ENCODE peak calls at places on chromosomes 3 and 15, in eight cellular contexts. One of them, this sample, is unnamed.

GRCh38 chr3:55000946-55001345 is 73.1 kb upstream of the LRTM1 start:
- DNase-seq in dorsolateral prefrontal cortex: no peak
- DNase-seq in heart right ventricle: no peak
- DNase-seq in psoas muscle: no peak
- DNase-seq in transverse colon: no peak
- DNase-seq in epithelial cell of prostate: no peak
- DNase-seq in fibroblast of lung: peak; percentile 34
- DNase-seq in cardiac muscle cell: no peak
- DNase-seq in this sample: no peak

GRCh38 chr3:197350446-197350845 is 52.0 kb upstream of the DLG1 start:
- DNase-seq in fibroblast of lung: no peak
- DNase-seq in heart right ventricle: no peak
- DNase-seq in dorsolateral prefrontal cortex: no peak
- DNase-seq in epithelial cell of prostate: no peak
- DNase-seq in transverse colon: no peak
- DNase-seq in psoas muscle: no peak
- DNase-seq in cardiac muscle cell: no peak
- DNase-seq in this sample: no peak

GRCh38 chr3:124362418-124362817 is 367.8 kb upstream of the UMPS start:
- DNase-seq in cardiac muscle cell: no peak
- DNase-seq in dorsolateral prefrontal cortex: no peak
- DNase-seq in epithelial cell of prostate: no peak
- DNase-seq in psoas muscle: no peak
- DNase-seq in heart right ventricle: no peak
- DNase-seq in fibroblast of lung: no peak
- DNase-seq in transverse colon: no peak
- DNase-seq in this sample: no peak

GRCh38 chr3:197494366-197495058 is 61.3 kb downstream of the BDH1 start:
- DNase-seq in epithelial cell of prostate: peak; percentile 64
- DNase-seq in psoas muscle: no peak
- DNase-seq in transverse colon: peak; percentile 75
- DNase-seq in fibroblast of lung: peak; percentile 75
- DNase-seq in heart right ventricle: peak; percentile 35
- DNase-seq in dorsolateral prefrontal cortex: no peak
- DNase-seq in cardiac muscle cell: no peak
- DNase-seq in this sample: no peak

GRCh38 chr3:56818156-56818985 is 16.6 kb upstream of the ARHGEF3 start:
- DNase-seq in transverse colon: no peak
- DNase-seq in fibroblast of lung: no peak
- DNase-seq in heart right ventricle: no peak
- DNase-seq in cardiac muscle cell: no peak
- DNase-seq in epithelial cell of prostate: no peak
- DNase-seq in psoas muscle: no peak
- DNase-seq in dorsolateral prefrontal cortex: no peak
- DNase-seq in this sample: no peak

GRCh38 chr3:44995142-44995770 is 19.2 kb downstream of the EXOSC7 start:
- DNase-seq in epithelial cell of prostate: no peak
- DNase-seq in psoas muscle: no peak
- DNase-seq in cardiac muscle cell: peak; percentile 77
- DNase-seq in heart right ventricle: no peak
- DNase-seq in fibroblast of lung: peak; percentile 49
- DNase-seq in dorsolateral prefrontal cortex: no peak
- DNase-seq in transverse colon: no peak
- DNase-seq in this sample: no peak

GRCh38 chr3:188486126-188486525 is 332.2 kb downstream of the LPP start:
- DNase-seq in heart right ventricle: no peak
- DNase-seq in fibroblast of lung: peak; percentile 78
- DNase-seq in cardiac muscle cell: peak; percentile 5
- DNase-seq in psoas muscle: no peak
- DNase-seq in transverse colon: no peak
- DNase-seq in dorsolateral prefrontal cortex: no peak
- DNase-seq in epithelial cell of prostate: no peak
- DNase-seq in this sample: no peak

GRCh38 chr3:24607281-24607680 is 112.6 kb upstream of the THRB start:
- DNase-seq in dorsolateral prefrontal cortex: no peak
- DNase-seq in psoas muscle: no peak
- DNase-seq in epithelial cell of prostate: no peak
- DNase-seq in heart right ventricle: no peak
- DNase-seq in fibroblast of lung: no peak
- DNase-seq in transverse colon: no peak
- DNase-seq in cardiac muscle cell: no peak
- DNase-seq in this sample: no peak

GRCh38 chr3:182983811-182984210 is 3.5 kb upstream of the DCUN1D1 start:
- DNase-seq in fibroblast of lung: no peak
- DNase-seq in transverse colon: no peak
- DNase-seq in dorsolateral prefrontal cortex: no peak
- DNase-seq in cardiac muscle cell: peak; percentile 61
- DNase-seq in epithelial cell of prostate: no peak
- DNase-seq in psoas muscle: no peak
- DNase-seq in heart right ventricle: no peak
- DNase-seq in this sample: no peak

GRCh38 chr15:92527197-92527596 is 128.4 kb downstream of the FAM174B start:
- DNase-seq in epithelial cell of prostate: no peak
- DNase-seq in transverse colon: peak; percentile 9
- DNase-seq in psoas muscle: no peak
- DNase-seq in cardiac muscle cell: peak; percentile 22
- DNase-seq in dorsolateral prefrontal cortex: no peak
- DNase-seq in heart right ventricle: peak; percentile 17
- DNase-seq in fibroblast of lung: no peak
- DNase-seq in this sample: no peak
- H3K27ac ChIP-seq in epithelial cell of prostate: no peak overlapping the region
- H3K27ac ChIP-seq in transverse colon: no peak overlapping the region
- H3K27ac ChIP-seq in psoas muscle: no peak overlapping the region
- H3K27ac ChIP-seq in cardiac muscle cell: no peak overlapping the region
- H3K27ac ChIP-seq in dorsolateral prefrontal cortex: no peak overlapping the region
- H3K27ac ChIP-seq in heart right ventricle: no peak overlapping the region
- H3K27ac ChIP-seq in fibroblast of lung: no peak overlapping the region
- H3K27ac ChIP-seq in this sample: no peak overlapping the region

GRCh38 chr3:148829926-148830325 is 2.3 kb downstream of the CPB1 start:
- DNase-seq in transverse colon: no peak
- DNase-seq in epithelial cell of prostate: no peak
- DNase-seq in dorsolateral prefrontal cortex: no peak
- DNase-seq in fibroblast of lung: no peak
- DNase-seq in cardiac muscle cell: no peak
- DNase-seq in psoas muscle: no peak
- DNase-seq in heart right ventricle: no peak
- DNase-seq in this sample: no peak

GRCh38 chr3:148833223-148833622 is 5.6 kb downstream of the CPB1 start:
- DNase-seq in fibroblast of lung: peak; percentile 2
- DNase-seq in psoas muscle: no peak
- DNase-seq in cardiac muscle cell: no peak
- DNase-seq in transverse colon: no peak
- DNase-seq in epithelial cell of prostate: no peak
- DNase-seq in heart right ventricle: no peak
- DNase-seq in dorsolateral prefrontal cortex: no peak
- DNase-seq in this sample: no peak

DNA sequence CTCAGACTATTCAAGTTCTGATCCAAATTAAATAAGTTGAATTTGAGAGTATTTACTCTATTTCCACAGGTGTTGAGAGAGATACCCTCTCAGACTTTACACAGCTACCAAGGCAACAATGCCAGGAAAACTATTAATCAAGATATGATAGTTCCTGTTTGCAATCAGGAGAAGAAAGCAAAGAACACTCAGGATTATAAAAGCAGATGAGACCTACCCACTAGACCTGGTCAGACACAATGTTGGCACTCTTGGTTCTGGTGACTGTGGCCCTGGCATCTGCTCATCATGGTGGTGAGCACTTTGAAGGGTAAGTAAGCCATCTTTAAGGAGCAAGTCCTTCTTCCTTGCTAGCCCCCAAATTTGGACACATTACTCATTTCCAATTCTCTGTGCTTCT is at the start of gene CPB1:
- DNase-seq in psoas muscle: no peak
- DNase-seq in epithelial cell of prostate: no peak
- DNase-seq in fibroblast of lung: no peak
- DNase-seq in cardiac muscle cell: no peak
- DNase-seq in dorsolateral prefrontal cortex: no peak
- DNase-seq in transverse colon: no peak
- DNase-seq in heart right ventricle: no peak
- DNase-seq in this sample: no peak
- H3K27ac ChIP-seq in psoas muscle: no peak within 1 kb of the TSS
- H3K27ac ChIP-seq in epithelial cell of prostate: no peak within 1 kb of the TSS
- H3K27ac ChIP-seq in fibroblast of lung: no peak within 1 kb of the TSS
- H3K27ac ChIP-seq in cardiac muscle cell: no peak within 1 kb of the TSS
- H3K27ac ChIP-seq in dorsolateral prefrontal cortex: no peak within 1 kb of the TSS
- H3K27ac ChIP-seq in transverse colon: no peak within 1 kb of the TSS
- H3K27ac ChIP-seq in heart right ventricle: no peak within 1 kb of the TSS
- H3K27ac ChIP-seq in this sample: no peak within 1 kb of the TSS

GRCh38 chr15:98896002-98896721 is 111.4 kb downstream of the PGPEP1L start:
- DNase-seq in dorsolateral prefrontal cortex: no peak
- DNase-seq in epithelial cell of prostate: no peak
- DNase-seq in psoas muscle: no peak
- DNase-seq in fibroblast of lung: peak; percentile 92
- DNase-seq in cardiac muscle cell: peak; percentile 71
- DNase-seq in heart right ventricle: no peak
- DNase-seq in transverse colon: no peak
- DNase-seq in this sample: no peak
- H3K27ac ChIP-seq in dorsolateral prefrontal cortex: peak overlapping the region; percentile 14
- H3K27ac ChIP-seq in epithelial cell of prostate: peak overlapping the region; percentile 94
- H3K27ac ChIP-seq in psoas muscle: no peak overlapping the region
- H3K27ac ChIP-seq in fibroblast of lung: peak overlapping the region; percentile 94
- H3K27ac ChIP-seq in cardiac muscle cell: no peak overlapping the region
- H3K27ac ChIP-seq in heart right ventricle: peak overlapping the region; percentile 35
- H3K27ac ChIP-seq in transverse colon: peak overlapping the region; percentile 68
- H3K27ac ChIP-seq in this sample: no peak overlapping the region

GRCh38 chr3:28013864-28014473 is 227.4 kb upstream of the CMC1 start:
- DNase-seq in dorsolateral prefrontal cortex: no peak
- DNase-seq in fibroblast of lung: no peak
- DNase-seq in psoas muscle: no peak
- DNase-seq in transverse colon: no peak
- DNase-seq in heart right ventricle: no peak
- DNase-seq in epithelial cell of prostate: no peak
- DNase-seq in cardiac muscle cell: no peak
- DNase-seq in this sample: no peak

GRCh38 chr3:28012830-28013229 is 228.6 kb upstream of the CMC1 start:
- DNase-seq in psoas muscle: no peak
- DNase-seq in dorsolateral prefrontal cortex: no peak
- DNase-seq in fibroblast of lung: no peak
- DNase-seq in cardiac muscle cell: peak; percentile 11
- DNase-seq in transverse colon: no peak
- DNase-seq in epithelial cell of prostate: no peak
- DNase-seq in heart right ventricle: no peak
- DNase-seq in this sample: no peak

DNA sequence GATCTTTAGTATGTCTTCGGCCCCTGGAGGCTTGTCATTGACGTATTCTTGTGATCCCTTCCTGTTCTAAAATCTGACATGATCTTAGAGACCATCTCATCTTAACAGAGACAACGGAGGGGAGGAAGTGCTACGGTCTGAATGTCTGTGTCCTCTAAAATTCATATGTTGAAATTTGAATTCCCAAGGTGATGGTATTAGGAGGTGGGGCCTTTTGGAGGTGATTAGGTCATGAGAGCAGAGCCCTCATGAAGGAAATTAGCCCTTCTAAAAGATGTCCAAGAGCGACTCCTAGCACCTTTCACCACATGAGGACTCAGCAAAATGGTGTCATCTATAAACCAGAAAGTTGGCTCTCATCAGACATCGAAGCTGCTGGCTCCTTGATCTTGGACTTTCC is 233.2 kb upstream of the CMC1 start:
- DNase-seq in fibroblast of lung: no peak
- DNase-seq in cardiac muscle cell: no peak
- DNase-seq in transverse colon: no peak
- DNase-seq in dorsolateral prefrontal cortex: no peak
- DNase-seq in heart right ventricle: no peak
- DNase-seq in epithelial cell of prostate: no peak
- DNase-seq in psoas muscle: no peak
- DNase-seq in this sample: no peak
- H3K27ac ChIP-seq in fibroblast of lung: no peak overlapping the region
- H3K27ac ChIP-seq in cardiac muscle cell: no peak overlapping the region
- H3K27ac ChIP-seq in transverse colon: no peak overlapping the region
- H3K27ac ChIP-seq in dorsolateral prefrontal cortex: no peak overlapping the region
- H3K27ac ChIP-seq in heart right ventricle: peak overlapping the region; percentile 53
- H3K27ac ChIP-seq in epithelial cell of prostate: no peak overlapping the region
- H3K27ac ChIP-seq in psoas muscle: no peak overlapping the region
- H3K27ac ChIP-seq in this sample: no peak overlapping the region

GRCh38 chr3:149567307-149567861 is 90.4 kb downstream of the WWTR1 start:
- DNase-seq in cardiac muscle cell: no peak
- DNase-seq in transverse colon: no peak
- DNase-seq in psoas muscle: no peak
- DNase-seq in dorsolateral prefrontal cortex: no peak
- DNase-seq in heart right ventricle: no peak
- DNase-seq in epithelial cell of prostate: no peak
- DNase-seq in fibroblast of lung: no peak
- DNase-seq in this sample: no peak
- H3K27ac ChIP-seq in cardiac muscle cell: no peak overlapping the region
- H3K27ac ChIP-seq in transverse colon: peak overlapping the region; percentile 30
- H3K27ac ChIP-seq in psoas muscle: no peak overlapping the region
- H3K27ac ChIP-seq in dorsolateral prefrontal cortex: no peak overlapping the region
- H3K27ac ChIP-seq in heart right ventricle: no peak overlapping the region
- H3K27ac ChIP-seq in epithelial cell of prostate: no peak overlapping the region
- H3K27ac ChIP-seq in fibroblast of lung: peak overlapping the region; percentile 9
- H3K27ac ChIP-seq in this sample: no peak overlapping the region

GRCh38 chr15:25477816-25478215 is 39.0 kb upstream of the UBE3A start:
- DNase-seq in dorsolateral prefrontal cortex: no peak
- DNase-seq in transverse colon: no peak
- DNase-seq in fibroblast of lung: no peak
- DNase-seq in epithelial cell of prostate: no peak
- DNase-seq in heart right ventricle: no peak
- DNase-seq in cardiac muscle cell: no peak
- DNase-seq in psoas muscle: no peak
- DNase-seq in this sample: no peak
- H3K27ac ChIP-seq in dorsolateral prefrontal cortex: no peak overlapping the region
- H3K27ac ChIP-seq in transverse colon: no peak overlapping the region
- H3K27ac ChIP-seq in fibroblast of lung: no peak overlapping the region
- H3K27ac ChIP-seq in epithelial cell of prostate: no peak overlapping the region
- H3K27ac ChIP-seq in heart right ventricle: no peak overlapping the region
- H3K27ac ChIP-seq in cardiac muscle cell: no peak overlapping the region
- H3K27ac ChIP-seq in psoas muscle: no peak overlapping the region
- H3K27ac ChIP-seq in this sample: no peak overlapping the region

This sample was measured in CD4-positive, CD25-positive, alpha-beta regulatory T cell.